ENCODE peak calls at places on chromosomes 4 and X, in ten cellular contexts. R, C, T, X, K, U, P, Q, L and M are unnamed samples.

GRCh38 chr4:75769044-75769443 is 44.7 kb downstream of the USO1 start:
- DNase-seq in K (no peak), U (no peak), T (no peak), C (peak; percentile 55), L (peak; percentile 20), P (no peak), R (no peak), X (no peak), Q (no peak), M (peak; percentile 71)

GRCh38 chrX:33357606-33358005 is 146.3 kb upstream of the DMD start:
- DNase-seq in K (no peak), P (no peak), Q (no peak), L (no peak), T (no peak), R (no peak), U (no peak), X (no peak), C (no peak), M (no peak)

GRCh38 chr4:78190078-78190477 is 133.0 kb downstream of the FRAS1 start:
- DNase-seq in R (no peak), L (no peak), U (no peak), X (no peak), P (no peak), T (no peak), Q (no peak), K (no peak), C (no peak), M (no peak)

GRCh38 chr4:76950052-76950845 is 697 bp downstream of the SEPTIN11 start:
- DNase-seq in L (peak; percentile 54), P (peak; percentile 73), C (peak; percentile 68), R (peak; percentile 32), K (peak; percentile 34), T (peak; percentile 56), Q (peak; percentile 43), U (peak; percentile 51), X (peak; percentile 54), M (peak; percentile 57)

GRCh38 chrX:150161092-150161672 is 201.9 kb upstream of the MAMLD1 start:
- DNase-seq in L (no peak), C (peak; percentile 64), Q (no peak), R (no peak), U (no peak), X (no peak), K (no peak), T (no peak), P (no peak), M (peak; percentile 56)

GRCh38 chr4:45316257-45316656 is 589.9 kb upstream of the GNPDA2 start:
- DNase-seq in P (no peak), R (no peak), Q (no peak), K (no peak), U (no peak), T (no peak), X (no peak), L (no peak), C (no peak), M (no peak)

GRCh38 chr4:143667461-143667860 is 33.0 kb downstream of the FREM3 start:
- DNase-seq in U (no peak), L (peak; percentile 35), R (no peak), X (no peak), Q (no peak), K (no peak), T (no peak), P (no peak), C (peak; percentile 75), M (peak; percentile 2)

GRCh38 chr4:82780398-82781231 is 18.0 kb downstream of the SCD5 start:
- DNase-seq in T (no peak), C (peak; percentile 45), L (no peak), P (peak; percentile 97), U (peak; percentile 12), R (no peak), Q (no peak), X (peak; percentile 70), K (peak; percentile 57), M (peak; percentile 71)

GRCh38 chrX:3609800-3610199 is 103.6 kb downstream of the PRKX start:
- DNase-seq in Q (no peak), K (no peak), X (no peak), P (no peak), C (peak; percentile 84), T (no peak), L (peak; percentile 72), R (no peak), U (no peak), M (peak; percentile 89)

GRCh38 chrX:153643431-153644351 is 3.3 kb upstream of the DUSP9 start:
- DNase-seq in C (peak; percentile 41), R (no peak), T (no peak), P (peak; percentile 49), K (peak; percentile 65), U (no peak), L (no peak), X (peak; percentile 34), Q (peak; percentile 31), M (peak; percentile 6)

GRCh38 chr4:21768349-21769310 is 179.9 kb downstream of the KCNIP4 start:
- DNase-seq in C (peak; percentile 62), R (no peak), U (peak; percentile 77), T (peak; percentile 6), P (peak; percentile 42), K (peak; percentile 13), Q (no peak), L (peak; percentile 47), X (no peak), M (peak; percentile 56)

GRCh38 chr4:1210971-1211370 is 38.0 kb downstream of the CTBP1 start:
- DNase-seq in R (no peak), U (no peak), C (no peak), T (no peak), P (no peak), K (no peak), Q (no peak), L (no peak), X (no peak), M (no peak)

GRCh38 chr4:105715692-105716278 is 7.2 kb downstream of the GSTCD start:
- DNase-seq in K (peak; percentile 23), Q (no peak), R (no peak), L (peak; percentile 57), P (peak; percentile 59), T (peak; percentile 22), U (peak; percentile 57), X (no peak), C (peak; percentile 67), M (peak; percentile 45)

GRCh38 chr4:80740375-80740774 is 290.1 kb upstream of the BMP3 start:
- DNase-seq in C (no peak), L (no peak), K (no peak), P (no peak), T (no peak), Q (no peak), U (no peak), R (no peak), X (no peak), M (no peak)

GRCh38 chrX:96985046-96985445 is 101.3 kb downstream of the RPA4 start:
- DNase-seq in T (no peak), L (no peak), P (no peak), Q (no peak), C (peak; percentile 12), K (no peak), U (no peak), X (no peak), R (no peak), M (no peak)